ENCODE peak calls at places on chromosomes 7 and 10, in nine cellular contexts. W, N, Y, B, M, S, P, O and G are unnamed samples. For H3K9me2, the result is how much of the 10 kb centered on the place peaks cover.

GRCh38 chr10:124535731-124536495 is 74.3 kb downstream of the LHPP start:
- DNase-seq in W (no peak), N (no peak), Y (no peak), B (no peak), M (peak), S (peak), P (peak), O (no peak), G (no peak)

GRCh38 chr7:154591544-154591943 is 411.4 kb downstream of the PAXIP1 start:
- DNase-seq in W (no peak), N (no peak), Y (no peak), B (peak), M (peak), S (no peak), P (no peak), O (peak), G (no peak)

GRCh38 chr7:125316451-125316850 is 386.8 kb upstream of the POT1 start:
- DNase-seq in W (peak), N (no peak), Y (peak), B (peak), M (peak), S (peak), P (peak), O (peak), G (peak)

GRCh38 chr7:151351027-151351426 is 9.4 kb downstream of the NUB1 start:
- DNase-seq in W (no peak), N (no peak), Y (no peak), B (no peak), M (peak), S (peak), P (peak), O (no peak), G (no peak)

GRCh38 chr7:156640949-156641485 is 443 bp downstream of the RNF32 start:
- DNase-seq in W (no peak), N (peak), Y (peak), B (peak), M (no peak), S (peak), P (no peak), O (peak), G (peak)

GRCh38 chr7:5591547-5591899 is 167.9 kb upstream of the TNRC18 start:
- DNase-seq in W (peak), N (peak), Y (no peak), B (peak), M (peak), S (no peak), P (peak), O (no peak), G (peak)

GRCh38 chr10:80184291-80184690 is 21.0 kb downstream of the ANXA11 start:
- DNase-seq in W (no peak), N (no peak), Y (no peak), B (no peak), M (no peak), S (no peak), P (no peak), O (no peak), G (no peak)

GRCh38 chr7:47266799-47267198 is 315.1 kb downstream of the TNS3 start:
- DNase-seq in W (no peak), N (peak), Y (no peak), B (peak), M (no peak), S (no peak), P (no peak), O (no peak), G (peak)

GRCh38 chr7:90007831-90008230 is 146.4 kb upstream of the STEAP1 start:
- DNase-seq in W (no peak), N (no peak), Y (no peak), B (no peak), M (no peak), S (no peak), P (no peak), O (no peak), G (no peak)

GRCh38 chr7:15783971-15784693 is 97.6 kb upstream of the MEOX2 start:
- DNase-seq in W (no peak), N (no peak), Y (no peak), B (no peak), M (no peak), S (no peak), P (peak), O (peak), G (no peak)

GRCh38 chr7:1197997-1198632 is 34.6 kb upstream of the UNCX start:
- DNase-seq in W (no peak), N (peak), Y (no peak), B (peak), M (no peak), S (no peak), P (no peak), O (no peak), G (peak)

GRCh38 chr7:75650671-75651070 is 88.1 kb downstream of the HIP1 start:
- DNase-seq in W (no peak), N (no peak), Y (no peak), B (no peak), M (peak), S (no peak), P (no peak), O (no peak), G (no peak)
- H3K27ac ChIP-seq in W (no peak), N (no peak), Y (peak), B (no peak), M (no peak), S (no peak), P (no peak), O (no peak), G (no peak)

GRCh38 chr10:118997379-118997778 is 32.1 kb upstream of the NANOS1 start:
- DNase-seq in W (no peak), N (no peak), Y (no peak), B (no peak), M (no peak), S (no peak), P (no peak), O (no peak), G (no peak)

GRCh38 chr10:118994321-118994720 is 35.2 kb upstream of the NANOS1 start:
- DNase-seq in W (no peak), N (no peak), Y (no peak), B (no peak), M (no peak), S (no peak), P (no peak), O (no peak), G (no peak)

GRCh38 chr10:118993214-118993613 is 36.3 kb upstream of the NANOS1 start:
- DNase-seq in W (no peak), N (no peak), Y (no peak), B (no peak), M (no peak), S (no peak), P (no peak), O (no peak), G (no peak)

GRCh38 chr10:118998183-118998582 is 31.3 kb upstream of the NANOS1 start:
- DNase-seq in W (no peak), N (no peak), Y (no peak), B (no peak), M (no peak), S (no peak), P (no peak), O (no peak), G (no peak)

DNA sequence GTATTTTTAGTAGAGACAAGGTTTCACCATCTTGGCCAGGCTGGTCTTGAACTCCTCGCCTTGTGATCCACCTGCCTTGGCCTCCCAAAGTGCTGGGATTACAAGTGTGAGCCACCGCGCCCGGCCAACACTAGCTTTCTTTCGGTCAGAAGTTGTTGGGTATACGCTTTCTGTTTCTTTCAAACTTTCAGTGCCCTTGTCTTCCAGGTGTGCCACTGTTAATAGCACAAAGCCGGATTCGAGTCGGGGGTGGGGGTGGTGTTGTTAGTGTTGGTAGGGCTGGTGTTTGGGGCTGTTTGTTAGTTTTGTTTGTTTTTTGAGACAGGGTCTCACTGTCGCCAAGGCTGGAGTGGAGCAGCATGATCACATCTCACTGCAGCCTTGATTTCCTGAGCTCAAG is 33.8 kb upstream of the NANOS1 start:
- DNase-seq in W (no peak), N (no peak), Y (no peak), B (no peak), M (no peak), S (no peak), P (peak), O (peak), G (no peak)
- H3K9me2 ChIP-seq in W (under half), N (under half), Y (under half), B (under half), M (under half), S (under half), P (under half), O (under half), G (under half)

GRCh38 chr7:120874016-120874415 is 16.1 kb upstream of the TSPAN12 start:
- DNase-seq in W (no peak), N (no peak), Y (no peak), B (no peak), M (no peak), S (no peak), P (no peak), O (no peak), G (no peak)
- H3K4me2 ChIP-seq in W (no peak), N (no peak), Y (no peak), B (no peak), M (no peak), S (no peak), P (peak), O (no peak), G (no peak)

DNA sequence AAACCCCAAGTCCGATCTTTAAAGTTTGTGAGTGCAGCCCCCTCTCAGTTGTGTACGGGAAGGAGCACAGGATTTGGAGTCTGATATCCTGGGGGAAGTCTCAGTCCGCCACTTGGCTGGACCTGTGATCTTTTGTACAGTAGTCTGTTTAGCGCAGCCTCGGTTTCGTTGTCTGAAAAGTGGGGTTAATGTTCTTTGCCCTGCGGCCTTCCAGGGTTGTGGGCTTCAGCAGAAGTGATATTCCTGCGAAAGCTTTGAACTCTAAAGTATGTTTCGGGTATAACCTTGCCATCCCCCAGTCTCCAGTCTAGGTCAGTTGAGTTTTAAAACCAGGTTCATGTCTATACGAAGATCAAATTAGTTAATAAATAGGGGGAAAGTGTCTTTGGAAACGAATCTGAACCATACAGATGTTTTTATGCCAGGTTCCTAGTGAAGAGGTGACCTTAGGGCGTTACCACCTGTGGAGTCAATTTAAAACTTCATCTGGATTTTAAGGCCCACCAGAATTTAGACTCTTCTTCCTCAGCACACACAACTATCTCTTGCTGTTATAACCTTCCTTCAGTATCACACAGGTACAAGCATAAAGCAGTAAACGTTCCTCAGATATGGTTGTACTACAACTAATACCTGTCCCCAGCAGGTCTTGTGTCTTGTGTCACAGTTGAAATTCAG is 904 bp downstream of the R3HCC1L start:
- DNase-seq in W (no peak), N (no peak), Y (no peak), B (no peak), M (no peak), S (no peak), P (peak), O (no peak), G (no peak)
- H3K27ac ChIP-seq in W (peak), N (peak), Y (peak), B (peak), M (peak), S (peak), P (peak), O (peak), G (peak)

GRCh38 chr7:57819491-57819981 is 369.6 kb downstream of the ZNF716 start:
- DNase-seq in W (no peak), N (no peak), Y (no peak), B (no peak), M (peak), S (no peak), P (no peak), O (no peak), G (no peak)

GRCh38 chr7:57820477-57820876 is 370.5 kb downstream of the ZNF716 start:
- DNase-seq in W (no peak), N (no peak), Y (no peak), B (no peak), M (no peak), S (no peak), P (no peak), O (no peak), G (no peak)

DNA sequence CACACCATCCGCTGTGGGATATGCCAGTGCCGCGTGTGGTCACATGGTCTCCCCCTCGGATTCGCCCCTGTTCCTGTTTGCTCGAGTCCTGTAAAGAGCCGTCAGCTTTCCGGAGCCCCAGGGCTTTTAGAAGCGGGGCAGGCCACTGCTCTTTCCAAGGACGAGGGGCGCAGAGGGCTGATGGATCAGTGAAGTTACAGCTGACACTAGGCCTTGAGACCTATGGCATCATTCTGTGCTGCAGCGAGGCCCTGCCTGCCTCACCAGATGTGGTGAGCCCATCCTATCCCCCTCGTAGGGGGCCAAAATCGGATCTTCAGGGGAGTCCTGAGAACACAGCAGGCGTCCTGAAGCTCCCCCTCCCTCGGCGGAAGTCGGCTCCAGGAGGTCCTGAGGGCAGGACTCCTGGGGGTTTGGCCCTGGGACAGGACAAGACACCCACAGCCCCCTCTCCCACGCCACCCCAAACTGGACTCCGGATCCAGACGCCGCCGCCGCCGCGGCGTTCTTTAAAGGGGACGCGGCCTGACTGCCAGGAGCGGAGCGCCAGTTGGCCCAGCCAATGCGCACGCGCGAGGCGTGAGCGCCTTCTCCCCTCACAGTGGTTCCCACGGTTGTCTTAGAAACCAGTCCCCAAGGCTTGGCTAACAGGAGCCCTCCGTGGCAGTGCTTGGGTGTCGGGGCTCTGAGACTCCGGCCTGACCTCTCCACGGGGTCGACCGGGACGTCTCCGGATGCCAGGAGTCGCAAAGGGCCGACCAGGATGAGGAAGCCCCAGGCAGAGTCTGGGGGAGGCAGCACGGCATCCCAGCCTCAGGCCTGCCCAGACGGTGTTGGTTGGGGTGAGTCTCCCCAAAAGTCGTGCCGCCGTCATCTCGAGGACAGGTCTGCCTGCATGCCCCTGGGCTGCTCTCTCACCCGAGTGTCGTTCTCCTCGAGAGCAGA is 371.7 kb downstream of the ZNF716 start:
- DNase-seq in W (no peak), N (no peak), Y (no peak), B (no peak), M (peak), S (no peak), P (no peak), O (no peak), G (no peak)
- H3K9me2 ChIP-seq in W (under half), N (under half), Y (under half), B (under half), M (under half), S (under half), P (under half), O (under half), G (under half)

GRCh38 chr10:5833814-5834213 is 20.6 kb upstream of the GDI2 start:
- DNase-seq in W (no peak), N (no peak), Y (no peak), B (no peak), M (peak), S (no peak), P (no peak), O (no peak), G (no peak)
- H3K4me2 ChIP-seq in W (peak), N (no peak), Y (no peak), B (no peak), M (no peak), S (no peak), P (no peak), O (no peak), G (peak)

GRCh38 chr7:37408885-37409248 is 39.8 kb downstream of the ELMO1 start:
- DNase-seq in W (no peak), N (no peak), Y (no peak), B (no peak), M (no peak), S (no peak), P (no peak), O (peak), G (no peak)

GRCh38 chr7:37410305-37411209 is 38.1 kb downstream of the ELMO1 start:
- DNase-seq in W (no peak), N (no peak), Y (no peak), B (no peak), M (no peak), S (no peak), P (no peak), O (no peak), G (no peak)

GRCh38 chr7:37414352-37414983 is 34.2 kb downstream of the ELMO1 start:
- DNase-seq in W (no peak), N (no peak), Y (no peak), B (no peak), M (no peak), S (no peak), P (no peak), O (no peak), G (no peak)

GRCh38 chr7:37409456-37409855 is 39.2 kb downstream of the ELMO1 start:
- DNase-seq in W (no peak), N (no peak), Y (no peak), B (no peak), M (no peak), S (no peak), P (no peak), O (no peak), G (no peak)

DNA sequence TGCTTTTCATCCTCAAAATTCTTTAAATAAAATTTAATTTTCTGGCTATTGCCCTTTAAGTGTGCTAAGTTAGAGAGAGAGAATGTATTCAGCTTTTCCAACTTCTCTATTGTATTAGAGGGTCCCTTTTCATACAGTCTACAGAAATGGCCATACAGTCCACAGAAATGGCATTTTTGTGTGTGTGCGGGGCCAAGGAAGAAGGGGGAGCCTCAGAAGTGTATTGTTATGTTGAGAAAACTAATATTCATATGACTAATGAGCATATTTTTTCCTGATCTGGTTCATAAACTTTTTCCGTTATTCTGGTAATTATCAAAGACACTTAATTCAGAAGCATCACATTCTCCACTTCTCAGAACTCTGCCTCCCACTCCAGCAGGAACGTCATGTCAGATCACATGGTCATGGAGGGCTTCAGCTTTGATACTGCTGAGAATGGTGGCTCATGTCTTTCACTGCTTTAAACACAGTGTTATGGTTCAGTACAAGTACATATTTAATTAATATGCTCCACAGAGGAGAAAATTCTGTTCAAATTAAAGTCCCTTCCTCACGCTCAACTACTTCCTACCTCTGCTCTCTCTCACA is 37.1 kb downstream of the ELMO1 start:
- DNase-seq in W (no peak), N (no peak), Y (no peak), B (no peak), M (no peak), S (no peak), P (no peak), O (no peak), G (no peak)
- H3K27ac ChIP-seq in W (no peak), N (no peak), Y (no peak), B (no peak), M (no peak), S (no peak), P (no peak), O (no peak), G (no peak)